ENCODE peak calls at places on chromosome 6, in nine cellular contexts. One of them, this sample, is unnamed.

GRCh38 chr6:193773-194310 is 98.4 kb upstream of the DUSP22 start:
- DNase-seq in head of caudate nucleus: no peak
- DNase-seq in transverse colon: no peak
- DNase-seq in activated CD8-positive, alpha-beta memory T cell treated with anti-CD3 and anti-CD28 coated beads for 4 hours: no peak
- DNase-seq in astrocyte of the spinal cord: no peak
- DNase-seq in germinal center: no peak
- DNase-seq in activated CD4-positive, alpha-beta T cell treated with anti-CD3 and anti-CD28 coated beads, Interleukin-2, amount 50 U/mL, for 48 hours: no peak
- DNase-seq in upper lobe of left lung: no peak
- DNase-seq in nucleus accumbens: no peak
- DNase-seq in this sample: no peak

GRCh38 chr6:6684365-6684833 is 95.9 kb downstream of the LY86 start:
- DNase-seq in transverse colon: no peak
- DNase-seq in germinal center: no peak
- DNase-seq in astrocyte of the spinal cord: no peak
- DNase-seq in nucleus accumbens: no peak
- DNase-seq in head of caudate nucleus: no peak
- DNase-seq in activated CD8-positive, alpha-beta memory T cell treated with anti-CD3 and anti-CD28 coated beads for 4 hours: no peak
- DNase-seq in upper lobe of left lung: no peak
- DNase-seq in activated CD4-positive, alpha-beta T cell treated with anti-CD3 and anti-CD28 coated beads, Interleukin-2, amount 50 U/mL, for 48 hours: peak
- DNase-seq in this sample: no peak

GRCh38 chr6:131910219-131910589 is 41.0 kb downstream of the CCN2 start:
- DNase-seq in transverse colon: no peak
- DNase-seq in astrocyte of the spinal cord: no peak
- DNase-seq in activated CD4-positive, alpha-beta T cell treated with anti-CD3 and anti-CD28 coated beads, Interleukin-2, amount 50 U/mL, for 48 hours: no peak
- DNase-seq in germinal center: no peak
- DNase-seq in head of caudate nucleus: no peak
- DNase-seq in nucleus accumbens: no peak
- DNase-seq in upper lobe of left lung: no peak
- DNase-seq in activated CD8-positive, alpha-beta memory T cell treated with anti-CD3 and anti-CD28 coated beads for 4 hours: no peak
- DNase-seq in this sample: no peak

GRCh38 chr6:39178804-39179203 is 50.5 kb downstream of the KCNK5 start:
- DNase-seq in head of caudate nucleus: no peak
- DNase-seq in astrocyte of the spinal cord: no peak
- DNase-seq in activated CD4-positive, alpha-beta T cell treated with anti-CD3 and anti-CD28 coated beads, Interleukin-2, amount 50 U/mL, for 48 hours: no peak
- DNase-seq in germinal center: no peak
- DNase-seq in activated CD8-positive, alpha-beta memory T cell treated with anti-CD3 and anti-CD28 coated beads for 4 hours: no peak
- DNase-seq in upper lobe of left lung: no peak
- DNase-seq in transverse colon: no peak
- DNase-seq in nucleus accumbens: no peak
- DNase-seq in this sample: no peak

GRCh38 chr6:118893095-118893881 is 664 bp upstream of the ASF1A start:
- DNase-seq in nucleus accumbens: peak
- DNase-seq in head of caudate nucleus: peak
- DNase-seq in activated CD8-positive, alpha-beta memory T cell treated with anti-CD3 and anti-CD28 coated beads for 4 hours: no peak
- DNase-seq in transverse colon: peak
- DNase-seq in germinal center: no peak
- DNase-seq in astrocyte of the spinal cord: peak
- DNase-seq in activated CD4-positive, alpha-beta T cell treated with anti-CD3 and anti-CD28 coated beads, Interleukin-2, amount 50 U/mL, for 48 hours: peak
- DNase-seq in upper lobe of left lung: peak
- DNase-seq in this sample: peak

GRCh38 chr6:79453558-79454042 is 83.6 kb downstream of the LCA5 start:
- DNase-seq in transverse colon: no peak
- DNase-seq in head of caudate nucleus: no peak
- DNase-seq in activated CD4-positive, alpha-beta T cell treated with anti-CD3 and anti-CD28 coated beads, Interleukin-2, amount 50 U/mL, for 48 hours: no peak
- DNase-seq in astrocyte of the spinal cord: peak
- DNase-seq in upper lobe of left lung: no peak
- DNase-seq in nucleus accumbens: no peak
- DNase-seq in germinal center: no peak
- DNase-seq in activated CD8-positive, alpha-beta memory T cell treated with anti-CD3 and anti-CD28 coated beads for 4 hours: no peak
- DNase-seq in this sample: no peak

GRCh38 chr6:30615958-30616810 is 859 bp downstream of the PPP1R10 start:
- DNase-seq in activated CD8-positive, alpha-beta memory T cell treated with anti-CD3 and anti-CD28 coated beads for 4 hours: no peak
- DNase-seq in transverse colon: no peak
- DNase-seq in nucleus accumbens: no peak
- DNase-seq in head of caudate nucleus: no peak
- DNase-seq in germinal center: no peak
- DNase-seq in activated CD4-positive, alpha-beta T cell treated with anti-CD3 and anti-CD28 coated beads, Interleukin-2, amount 50 U/mL, for 48 hours: no peak
- DNase-seq in astrocyte of the spinal cord: peak
- DNase-seq in upper lobe of left lung: no peak
- DNase-seq in this sample: no peak

GRCh38 chr6:106186172-106186571 is 100.0 kb downstream of the PRDM1 start:
- DNase-seq in head of caudate nucleus: no peak
- DNase-seq in transverse colon: no peak
- DNase-seq in astrocyte of the spinal cord: no peak
- DNase-seq in nucleus accumbens: no peak
- DNase-seq in upper lobe of left lung: no peak
- DNase-seq in activated CD8-positive, alpha-beta memory T cell treated with anti-CD3 and anti-CD28 coated beads for 4 hours: no peak
- DNase-seq in activated CD4-positive, alpha-beta T cell treated with anti-CD3 and anti-CD28 coated beads, Interleukin-2, amount 50 U/mL, for 48 hours: no peak
- DNase-seq in germinal center: no peak
- DNase-seq in this sample: no peak

GRCh38 chr6:33192671-33193602 is 670 bp upstream of the COL11A2 start:
- DNase-seq in germinal center: peak
- DNase-seq in astrocyte of the spinal cord: no peak
- DNase-seq in upper lobe of left lung: no peak
- DNase-seq in activated CD4-positive, alpha-beta T cell treated with anti-CD3 and anti-CD28 coated beads, Interleukin-2, amount 50 U/mL, for 48 hours: no peak
- DNase-seq in activated CD8-positive, alpha-beta memory T cell treated with anti-CD3 and anti-CD28 coated beads for 4 hours: no peak
- DNase-seq in head of caudate nucleus: peak
- DNase-seq in nucleus accumbens: peak
- DNase-seq in transverse colon: peak
- DNase-seq in this sample: no peak

GRCh38 chr6:17334265-17334664 is 53.1 kb downstream of the RBM24 start:
- DNase-seq in astrocyte of the spinal cord: peak
- DNase-seq in transverse colon: no peak
- DNase-seq in activated CD8-positive, alpha-beta memory T cell treated with anti-CD3 and anti-CD28 coated beads for 4 hours: no peak
- DNase-seq in upper lobe of left lung: no peak
- DNase-seq in nucleus accumbens: no peak
- DNase-seq in activated CD4-positive, alpha-beta T cell treated with anti-CD3 and anti-CD28 coated beads, Interleukin-2, amount 50 U/mL, for 48 hours: no peak
- DNase-seq in germinal center: no peak
- DNase-seq in head of caudate nucleus: no peak
- DNase-seq in this sample: peak

GRCh38 chr6:118551673-118552063 is 3.6 kb downstream of the PLN start:
- DNase-seq in head of caudate nucleus: no peak
- DNase-seq in germinal center: no peak
- DNase-seq in upper lobe of left lung: no peak
- DNase-seq in transverse colon: no peak
- DNase-seq in activated CD4-positive, alpha-beta T cell treated with anti-CD3 and anti-CD28 coated beads, Interleukin-2, amount 50 U/mL, for 48 hours: no peak
- DNase-seq in activated CD8-positive, alpha-beta memory T cell treated with anti-CD3 and anti-CD28 coated beads for 4 hours: no peak
- DNase-seq in astrocyte of the spinal cord: peak
- DNase-seq in nucleus accumbens: no peak
- DNase-seq in this sample: peak

GRCh38 chr6:112148103-112148502 is 60.7 kb downstream of the FAM229B start:
- DNase-seq in upper lobe of left lung: no peak
- DNase-seq in head of caudate nucleus: no peak
- DNase-seq in activated CD8-positive, alpha-beta memory T cell treated with anti-CD3 and anti-CD28 coated beads for 4 hours: no peak
- DNase-seq in germinal center: no peak
- DNase-seq in activated CD4-positive, alpha-beta T cell treated with anti-CD3 and anti-CD28 coated beads, Interleukin-2, amount 50 U/mL, for 48 hours: no peak
- DNase-seq in astrocyte of the spinal cord: no peak
- DNase-seq in nucleus accumbens: no peak
- DNase-seq in transverse colon: no peak
- DNase-seq in this sample: no peak

GRCh38 chr6:127459231-127459641 is at the start of gene KIAA0408:
- DNase-seq in upper lobe of left lung: peak
- DNase-seq in head of caudate nucleus: peak
- DNase-seq in nucleus accumbens: no peak
- DNase-seq in germinal center: no peak
- DNase-seq in astrocyte of the spinal cord: peak
- DNase-seq in transverse colon: peak
- DNase-seq in activated CD8-positive, alpha-beta memory T cell treated with anti-CD3 and anti-CD28 coated beads for 4 hours: no peak
- DNase-seq in activated CD4-positive, alpha-beta T cell treated with anti-CD3 and anti-CD28 coated beads, Interleukin-2, amount 50 U/mL, for 48 hours: no peak
- DNase-seq in this sample: peak

GRCh38 chr6:147867827-147868226 is 359.3 kb downstream of the SAMD5 start:
- DNase-seq in astrocyte of the spinal cord: no peak
- DNase-seq in activated CD8-positive, alpha-beta memory T cell treated with anti-CD3 and anti-CD28 coated beads for 4 hours: no peak
- DNase-seq in nucleus accumbens: no peak
- DNase-seq in transverse colon: no peak
- DNase-seq in head of caudate nucleus: no peak
- DNase-seq in activated CD4-positive, alpha-beta T cell treated with anti-CD3 and anti-CD28 coated beads, Interleukin-2, amount 50 U/mL, for 48 hours: no peak
- DNase-seq in upper lobe of left lung: no peak
- DNase-seq in germinal center: no peak
- DNase-seq in this sample: no peak

GRCh38 chr6:89961481-89961880 is 67.2 kb downstream of the GJA10 start:
- DNase-seq in activated CD8-positive, alpha-beta memory T cell treated with anti-CD3 and anti-CD28 coated beads for 4 hours: no peak
- DNase-seq in head of caudate nucleus: no peak
- DNase-seq in nucleus accumbens: no peak
- DNase-seq in activated CD4-positive, alpha-beta T cell treated with anti-CD3 and anti-CD28 coated beads, Interleukin-2, amount 50 U/mL, for 48 hours: no peak
- DNase-seq in germinal center: no peak
- DNase-seq in transverse colon: no peak
- DNase-seq in astrocyte of the spinal cord: no peak
- DNase-seq in upper lobe of left lung: no peak
- DNase-seq in this sample: no peak

GRCh38 chr6:43951756-43952675 is 175.2 kb downstream of the MRPL14 start:
- DNase-seq in upper lobe of left lung: no peak
- DNase-seq in head of caudate nucleus: no peak
- DNase-seq in transverse colon: no peak
- DNase-seq in nucleus accumbens: no peak
- DNase-seq in activated CD4-positive, alpha-beta T cell treated with anti-CD3 and anti-CD28 coated beads, Interleukin-2, amount 50 U/mL, for 48 hours: no peak
- DNase-seq in germinal center: no peak
- DNase-seq in astrocyte of the spinal cord: no peak
- DNase-seq in activated CD8-positive, alpha-beta memory T cell treated with anti-CD3 and anti-CD28 coated beads for 4 hours: no peak
- DNase-seq in this sample: no peak

GRCh38 chr6:104956663-104957294 is at the start of gene LIN28B:
- DNase-seq in nucleus accumbens: no peak
- DNase-seq in transverse colon: no peak
- DNase-seq in astrocyte of the spinal cord: no peak
- DNase-seq in head of caudate nucleus: no peak
- DNase-seq in activated CD4-positive, alpha-beta T cell treated with anti-CD3 and anti-CD28 coated beads, Interleukin-2, amount 50 U/mL, for 48 hours: no peak
- DNase-seq in germinal center: no peak
- DNase-seq in upper lobe of left lung: no peak
- DNase-seq in activated CD8-positive, alpha-beta memory T cell treated with anti-CD3 and anti-CD28 coated beads for 4 hours: no peak
- DNase-seq in this sample: no peak

GRCh38 chr6:31826793-31827285 is 699 bp upstream of the HSPA1B start:
- DNase-seq in astrocyte of the spinal cord: no peak
- DNase-seq in nucleus accumbens: no peak
- DNase-seq in activated CD4-positive, alpha-beta T cell treated with anti-CD3 and anti-CD28 coated beads, Interleukin-2, amount 50 U/mL, for 48 hours: no peak
- DNase-seq in transverse colon: peak
- DNase-seq in activated CD8-positive, alpha-beta memory T cell treated with anti-CD3 and anti-CD28 coated beads for 4 hours: no peak
- DNase-seq in upper lobe of left lung: peak
- DNase-seq in head of caudate nucleus: peak
- DNase-seq in germinal center: peak
- DNase-seq in this sample: no peak

GRCh38 chr6:18269253-18269652 is 4.9 kb upstream of the DEK start:
- DNase-seq in activated CD8-positive, alpha-beta memory T cell treated with anti-CD3 and anti-CD28 coated beads for 4 hours: no peak
- DNase-seq in head of caudate nucleus: no peak
- DNase-seq in transverse colon: no peak
- DNase-seq in upper lobe of left lung: no peak
- DNase-seq in activated CD4-positive, alpha-beta T cell treated with anti-CD3 and anti-CD28 coated beads, Interleukin-2, amount 50 U/mL, for 48 hours: no peak
- DNase-seq in nucleus accumbens: no peak
- DNase-seq in germinal center: peak
- DNase-seq in astrocyte of the spinal cord: peak
- DNase-seq in this sample: peak

GRCh38 chr6:44735631-44735963 is 348.1 kb downstream of the CDC5L start:
- DNase-seq in head of caudate nucleus: no peak
- DNase-seq in nucleus accumbens: no peak
- DNase-seq in astrocyte of the spinal cord: peak
- DNase-seq in activated CD4-positive, alpha-beta T cell treated with anti-CD3 and anti-CD28 coated beads, Interleukin-2, amount 50 U/mL, for 48 hours: peak
- DNase-seq in transverse colon: no peak
- DNase-seq in germinal center: no peak
- DNase-seq in activated CD8-positive, alpha-beta memory T cell treated with anti-CD3 and anti-CD28 coated beads for 4 hours: no peak
- DNase-seq in upper lobe of left lung: no peak
- DNase-seq in this sample: peak

GRCh38 chr6:124958759-124959354 is 3.4 kb upstream of the RNF217 start:
- DNase-seq in activated CD4-positive, alpha-beta T cell treated with anti-CD3 and anti-CD28 coated beads, Interleukin-2, amount 50 U/mL, for 48 hours: no peak
- DNase-seq in transverse colon: no peak
- DNase-seq in activated CD8-positive, alpha-beta memory T cell treated with anti-CD3 and anti-CD28 coated beads for 4 hours: no peak
- DNase-seq in head of caudate nucleus: no peak
- DNase-seq in astrocyte of the spinal cord: peak
- DNase-seq in nucleus accumbens: no peak
- DNase-seq in upper lobe of left lung: no peak
- DNase-seq in germinal center: no peak
- DNase-seq in this sample: peak

GRCh38 chr6:89939144-89939543 is 44.9 kb downstream of the GJA10 start:
- DNase-seq in germinal center: no peak
- DNase-seq in activated CD8-positive, alpha-beta memory T cell treated with anti-CD3 and anti-CD28 coated beads for 4 hours: no peak
- DNase-seq in head of caudate nucleus: no peak
- DNase-seq in activated CD4-positive, alpha-beta T cell treated with anti-CD3 and anti-CD28 coated beads, Interleukin-2, amount 50 U/mL, for 48 hours: no peak
- DNase-seq in upper lobe of left lung: no peak
- DNase-seq in astrocyte of the spinal cord: no peak
- DNase-seq in nucleus accumbens: no peak
- DNase-seq in transverse colon: no peak
- DNase-seq in this sample: no peak

GRCh38 chr6:32226434-32226833 is 2.6 kb upstream of the NOTCH4 start:
- DNase-seq in astrocyte of the spinal cord: no peak
- DNase-seq in germinal center: peak
- DNase-seq in transverse colon: no peak
- DNase-seq in activated CD4-positive, alpha-beta T cell treated with anti-CD3 and anti-CD28 coated beads, Interleukin-2, amount 50 U/mL, for 48 hours: no peak
- DNase-seq in nucleus accumbens: no peak
- DNase-seq in activated CD8-positive, alpha-beta memory T cell treated with anti-CD3 and anti-CD28 coated beads for 4 hours: no peak
- DNase-seq in head of caudate nucleus: no peak
- DNase-seq in upper lobe of left lung: no peak
- DNase-seq in this sample: no peak

GRCh38 chr6:97361286-97361685 is 78.3 kb upstream of the MMS22L start:
- DNase-seq in upper lobe of left lung: no peak
- DNase-seq in head of caudate nucleus: no peak
- DNase-seq in germinal center: no peak
- DNase-seq in astrocyte of the spinal cord: no peak
- DNase-seq in activated CD8-positive, alpha-beta memory T cell treated with anti-CD3 and anti-CD28 coated beads for 4 hours: no peak
- DNase-seq in nucleus accumbens: no peak
- DNase-seq in transverse colon: no peak
- DNase-seq in activated CD4-positive, alpha-beta T cell treated with anti-CD3 and anti-CD28 coated beads, Interleukin-2, amount 50 U/mL, for 48 hours: no peak
- DNase-seq in this sample: no peak

GRCh38 chr6:111838749-111839484 is 34.3 kb downstream of the FYN start:
- DNase-seq in transverse colon: no peak
- DNase-seq in head of caudate nucleus: no peak
- DNase-seq in nucleus accumbens: no peak
- DNase-seq in upper lobe of left lung: no peak
- DNase-seq in germinal center: no peak
- DNase-seq in astrocyte of the spinal cord: no peak
- DNase-seq in activated CD4-positive, alpha-beta T cell treated with anti-CD3 and anti-CD28 coated beads, Interleukin-2, amount 50 U/mL, for 48 hours: no peak
- DNase-seq in activated CD8-positive, alpha-beta memory T cell treated with anti-CD3 and anti-CD28 coated beads for 4 hours: no peak
- DNase-seq in this sample: no peak

GRCh38 chr6:11538049-11538798 is 675 bp downstream of the TMEM170B start:
- DNase-seq in transverse colon: peak
- DNase-seq in upper lobe of left lung: peak
- DNase-seq in head of caudate nucleus: peak
- DNase-seq in activated CD8-positive, alpha-beta memory T cell treated with anti-CD3 and anti-CD28 coated beads for 4 hours: no peak
- DNase-seq in astrocyte of the spinal cord: peak
- DNase-seq in germinal center: peak
- DNase-seq in nucleus accumbens: peak
- DNase-seq in activated CD4-positive, alpha-beta T cell treated with anti-CD3 and anti-CD28 coated beads, Interleukin-2, amount 50 U/mL, for 48 hours: peak
- DNase-seq in this sample: no peak

GRCh38 chr6:28203201-28203600 is 21.9 kb upstream of the ZSCAN9 start:
- DNase-seq in activated CD8-positive, alpha-beta memory T cell treated with anti-CD3 and anti-CD28 coated beads for 4 hours: no peak
- DNase-seq in transverse colon: no peak
- DNase-seq in nucleus accumbens: no peak
- DNase-seq in astrocyte of the spinal cord: no peak
- DNase-seq in head of caudate nucleus: no peak
- DNase-seq in activated CD4-positive, alpha-beta T cell treated with anti-CD3 and anti-CD28 coated beads, Interleukin-2, amount 50 U/mL, for 48 hours: no peak
- DNase-seq in germinal center: no peak
- DNase-seq in upper lobe of left lung: no peak
- DNase-seq in this sample: no peak

GRCh38 chr6:39088331-39088730 is 26.7 kb downstream of the SAYSD1 start:
- DNase-seq in activated CD4-positive, alpha-beta T cell treated with anti-CD3 and anti-CD28 coated beads, Interleukin-2, amount 50 U/mL, for 48 hours: no peak
- DNase-seq in activated CD8-positive, alpha-beta memory T cell treated with anti-CD3 and anti-CD28 coated beads for 4 hours: no peak
- DNase-seq in astrocyte of the spinal cord: peak
- DNase-seq in nucleus accumbens: no peak
- DNase-seq in germinal center: no peak
- DNase-seq in upper lobe of left lung: peak
- DNase-seq in head of caudate nucleus: peak
- DNase-seq in transverse colon: no peak
- DNase-seq in this sample: peak

GRCh38 chr6:167668019-167668753 is 158.5 kb upstream of the AFDN start:
- DNase-seq in head of caudate nucleus: no peak
- DNase-seq in activated CD4-positive, alpha-beta T cell treated with anti-CD3 and anti-CD28 coated beads, Interleukin-2, amount 50 U/mL, for 48 hours: no peak
- DNase-seq in nucleus accumbens: no peak
- DNase-seq in upper lobe of left lung: no peak
- DNase-seq in germinal center: no peak
- DNase-seq in astrocyte of the spinal cord: no peak
- DNase-seq in activated CD8-positive, alpha-beta memory T cell treated with anti-CD3 and anti-CD28 coated beads for 4 hours: no peak
- DNase-seq in transverse colon: peak
- DNase-seq in this sample: no peak

GRCh38 chr6:73665686-73666319 is 12.0 kb upstream of the SLC17A5 start:
- DNase-seq in head of caudate nucleus: no peak
- DNase-seq in germinal center: no peak
- DNase-seq in upper lobe of left lung: no peak
- DNase-seq in transverse colon: no peak
- DNase-seq in activated CD4-positive, alpha-beta T cell treated with anti-CD3 and anti-CD28 coated beads, Interleukin-2, amount 50 U/mL, for 48 hours: no peak
- DNase-seq in nucleus accumbens: no peak
- DNase-seq in astrocyte of the spinal cord: no peak
- DNase-seq in activated CD8-positive, alpha-beta memory T cell treated with anti-CD3 and anti-CD28 coated beads for 4 hours: no peak
- DNase-seq in this sample: peak

GRCh38 chr6:42627044-42627443 is 63.2 kb downstream of the UBR2 start:
- DNase-seq in activated CD8-positive, alpha-beta memory T cell treated with anti-CD3 and anti-CD28 coated beads for 4 hours: no peak
- DNase-seq in astrocyte of the spinal cord: no peak
- DNase-seq in germinal center: no peak
- DNase-seq in activated CD4-positive, alpha-beta T cell treated with anti-CD3 and anti-CD28 coated beads, Interleukin-2, amount 50 U/mL, for 48 hours: no peak
- DNase-seq in head of caudate nucleus: no peak
- DNase-seq in nucleus accumbens: no peak
- DNase-seq in upper lobe of left lung: no peak
- DNase-seq in transverse colon: no peak
- DNase-seq in this sample: no peak